ENCODE peak calls at places on chromosomes 13 and 19, in seven cellular contexts. Q, J, C, S, V, W and T are unnamed samples.

GRCh38 chr19:35431147-35431807 is 16.8 kb upstream of the FFAR2 start:
- DNase-seq in Q (no peak), J (no peak), C (no peak), S (no peak), V (peak), W (no peak), T (no peak)

GRCh38 chr19:14073232-14073924 is 792 bp downstream of the MISP3 start:
- DNase-seq in Q (peak), J (peak), C (peak), S (peak), V (peak), W (peak), T (peak)

GRCh38 chr19:14614099-14614412 is 31.2 kb downstream of the CLEC17A start:
- DNase-seq in Q (no peak), J (no peak), C (no peak), S (no peak), V (no peak), W (no peak), T (no peak)

GRCh38 chr13:69423844-69424243 is 683.8 kb upstream of the ATXN8OS start:
- DNase-seq in Q (no peak), J (no peak), C (no peak), S (no peak), V (no peak), W (no peak), T (no peak)

GRCh38 chr13:85828094-85828684 is 29.0 kb upstream of the SLITRK6 start:
- DNase-seq in Q (no peak), J (no peak), C (no peak), S (no peak), V (peak), W (no peak), T (no peak)

GRCh38 chr19:5314012-5314906 is 26.4 kb downstream of the PTPRS start:
- DNase-seq in Q (no peak), J (no peak), C (no peak), S (no peak), V (peak), W (no peak), T (no peak)

GRCh38 chr13:91960947-91961346 is 562.5 kb downstream of the GPC5 start:
- DNase-seq in Q (no peak), J (no peak), C (no peak), S (no peak), V (no peak), W (no peak), T (no peak)

GRCh38 chr13:45333973-45334922 is 6.7 kb downstream of the TPT1 start:
- DNase-seq in Q (no peak), J (no peak), C (no peak), S (no peak), V (no peak), W (peak), T (no peak)

GRCh38 chr19:53878786-53879144 is 3.2 kb upstream of the PRKCG start:
- DNase-seq in Q (no peak), J (no peak), C (no peak), S (no peak), V (no peak), W (no peak), T (no peak)

GRCh38 chr19:51329411-51329810 is 12.5 kb downstream of the VSIG10L start:
- DNase-seq in Q (no peak), J (no peak), C (no peak), S (no peak), V (no peak), W (no peak), T (no peak)